ENCODE peak calls at places on chromosomes 2 and 18, in seven cellular contexts. T is K562, V is uterus, K is tibial nerve, S is A549, Q is transverse colon, J is adrenal gland. F is an unnamed sample.

GRCh38 chr2:42116195-42117181 is 52.7 kb upstream of the EML4 start:
- DNase-seq in T (no peak), V (no peak), K (no peak), S (no peak), Q (no peak), J (no peak), F (no peak)

GRCh38 chr18:78767648-78768071 is 212.0 kb upstream of the SALL3 start:
- DNase-seq in T (no peak), V (no peak), K (no peak), S (no peak), Q (no peak), J (no peak), F (no peak)

GRCh38 chr2:176424756-176425155 is 155.5 kb downstream of the MTX2 start:
- DNase-seq in T (no peak), V (no peak), K (no peak), S (no peak), Q (no peak), J (no peak), F (no peak)

GRCh38 chr2:218717262-218717661 is 6.6 kb downstream of the TTLL4 start:
- DNase-seq in T (no peak), V (no peak), K (no peak), S (no peak), Q (no peak), J (no peak), F (peak)

GRCh38 chr2:71756280-71756906 is 303.0 kb downstream of the DYSF start:
- DNase-seq in T (no peak), V (no peak), K (no peak), S (no peak), Q (no peak), J (no peak), F (no peak)

GRCh38 chr2:237691200-237691907 is 64.0 kb downstream of the LRRFIP1 start:
- DNase-seq in T (no peak), V (no peak), K (no peak), S (peak), Q (peak), J (peak), F (peak)

GRCh38 chr2:106644623-106645022 is 157.5 kb downstream of the CD8B2 start:
- DNase-seq in T (no peak), V (no peak), K (no peak), S (no peak), Q (no peak), J (no peak), F (no peak)

GRCh38 chr2:39772086-39772811 is 6.8 kb downstream of the THUMPD2 start:
- DNase-seq in T (no peak), V (no peak), K (no peak), S (no peak), Q (no peak), J (no peak), F (peak)

GRCh38 chr2:112342067-112342466 is 66.7 kb downstream of the ZC3H6 start:
- DNase-seq in T (no peak), V (no peak), K (no peak), S (no peak), Q (no peak), J (no peak), F (no peak)

GRCh38 chr2:144133881-144134280 is 386.0 kb downstream of the ZEB2 start:
- DNase-seq in T (no peak), V (no peak), K (no peak), S (peak), Q (no peak), J (no peak), F (peak)

GRCh38 chr2:129709956-129710598 is 269.4 kb upstream of the RAB6C start:
- DNase-seq in T (no peak), V (no peak), K (no peak), S (no peak), Q (no peak), J (no peak), F (no peak)

GRCh38 chr2:173354073-173354600 is 535 bp upstream of the CDCA7 start:
- DNase-seq in T (no peak), V (no peak), K (no peak), S (peak), Q (no peak), J (no peak), F (no peak)
- TF ChIP-seq POLR2A in T (no peak), V (no peak), K (no peak), S (no peak), Q (no peak), J (no peak), F (no peak)

DNA sequence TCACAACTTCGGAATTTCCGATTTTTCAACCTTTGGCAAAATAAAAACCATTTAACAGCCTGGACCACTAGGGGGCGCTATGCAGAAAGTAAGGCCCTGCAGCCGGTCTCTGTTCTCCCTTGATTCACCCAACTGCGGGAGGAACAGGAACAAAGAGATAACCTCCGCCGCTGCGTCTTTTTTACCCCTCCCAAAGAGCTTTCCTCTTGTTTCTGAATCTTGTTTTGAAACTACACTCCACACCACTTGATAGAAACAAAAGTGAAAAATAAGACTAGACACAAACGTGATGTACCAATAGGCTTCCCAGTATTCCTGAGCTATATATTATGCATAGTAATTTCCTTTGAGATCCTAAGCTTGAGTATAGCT is 231.2 kb downstream of the MYO3B start:
- DNase-seq in T (peak), V (peak), K (peak), S (peak), Q (peak), J (peak), F (peak)
- TF ChIP-seq POLR2A in T (no peak), V (no peak), K (no peak), S (no peak), Q (no peak), J (no peak), F (no peak)

GRCh38 chr2:134676960-134677359 is 41.8 kb downstream of the TMEM163 start:
- DNase-seq in T (no peak), V (no peak), K (no peak), S (no peak), Q (no peak), J (no peak), F (no peak)
- TF ChIP-seq POLR2A in T (no peak), V (no peak), K (no peak), S (no peak), Q (no peak), J (no peak), F (no peak)

GRCh38 chr2:190980630-190981214 is 33.2 kb downstream of the STAT1 start:
- DNase-seq in T (no peak), V (no peak), K (no peak), S (no peak), Q (no peak), J (no peak), F (no peak)

GRCh38 chr2:190978389-190979053 is 35.5 kb downstream of the STAT1 start:
- DNase-seq in T (no peak), V (no peak), K (no peak), S (no peak), Q (no peak), J (no peak), F (no peak)

GRCh38 chr2:190981733-190982132 is 32.2 kb downstream of the STAT1 start:
- DNase-seq in T (no peak), V (no peak), K (no peak), S (no peak), Q (no peak), J (no peak), F (no peak)

GRCh38 chr2:190982263-190983034 is 31.5 kb downstream of the STAT1 start:
- DNase-seq in T (no peak), V (no peak), K (no peak), S (no peak), Q (no peak), J (no peak), F (no peak)

GRCh38 chr2:190979906-190980629 is 33.9 kb downstream of the STAT1 start:
- DNase-seq in T (no peak), V (peak), K (peak), S (no peak), Q (peak), J (peak), F (no peak)
- TF ChIP-seq POLR2A in T (no peak), V (no peak), K (no peak), S (no peak), Q (no peak), J (no peak), F (no peak)

GRCh38 chr2:27442282-27442980 is at the start of gene KRTCAP3:
- DNase-seq in T (peak), V (no peak), K (no peak), S (no peak), Q (peak), J (no peak), F (peak)
- TF ChIP-seq POLR2A in T (no peak), V (peak), K (no peak), S (no peak), Q (peak), J (no peak), F (no peak)

GRCh38 chr18:22167471-22168151 is 1.8 kb upstream of the GATA6 start:
- DNase-seq in T (no peak), V (peak), K (no peak), S (peak), Q (peak), J (peak), F (no peak)
- TF ChIP-seq POLR2A in T (no peak), V (peak), K (no peak), S (no peak), Q (peak), J (no peak), F (no peak)

DNA sequence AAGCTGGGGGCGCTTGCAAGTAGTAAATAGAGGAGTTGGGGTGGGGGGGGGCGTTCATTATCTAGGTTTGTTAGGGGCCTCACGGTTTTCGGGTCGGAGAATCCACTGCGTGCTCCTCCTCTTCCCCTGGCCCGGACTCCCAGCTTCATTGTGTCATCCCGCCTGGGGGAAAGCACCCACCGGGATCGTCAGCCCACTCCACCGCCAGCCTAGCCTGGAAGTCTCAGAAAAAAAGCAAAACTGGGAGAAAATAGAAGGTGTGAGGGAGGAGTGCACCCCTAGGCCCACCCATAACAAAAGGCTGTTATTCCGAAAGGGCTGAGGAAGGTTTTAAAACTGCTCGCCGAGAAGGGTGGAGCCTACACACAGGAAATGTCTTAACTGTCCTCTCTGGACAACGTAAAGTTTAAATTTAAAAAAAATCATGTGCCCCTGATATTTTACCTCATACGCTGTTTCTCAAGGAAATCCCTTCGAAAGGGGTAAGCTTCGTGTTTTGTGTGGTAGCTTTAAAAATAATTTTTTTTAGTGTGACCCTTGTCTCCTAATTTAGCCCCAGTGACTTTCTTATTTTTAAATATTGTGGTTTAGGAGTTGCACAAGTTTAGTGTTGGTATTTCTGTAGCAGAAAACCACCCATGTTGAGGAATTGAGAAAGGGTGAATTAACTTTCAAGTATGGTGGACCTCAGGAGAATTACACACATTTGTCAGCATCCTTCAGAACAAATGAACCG is 104.2 kb downstream of the SPTBN1 start:
- DNase-seq in T (peak), V (peak), K (peak), S (peak), Q (peak), J (peak), F (peak)
- TF ChIP-seq POLR2A in T (peak), V (no peak), K (no peak), S (no peak), Q (peak), J (no peak), F (no peak)

GRCh38 chr2:206597716-206598218 is 44.5 kb upstream of the FAM237A start:
- DNase-seq in T (no peak), V (no peak), K (no peak), S (no peak), Q (no peak), J (no peak), F (no peak)
- TF ChIP-seq POLR2A in T (no peak), V (no peak), K (no peak), S (no peak), Q (no peak), J (no peak), F (no peak)

GRCh38 chr18:12990128-12990485 is 1.1 kb upstream of the CEP192 start:
- DNase-seq in T (no peak), V (no peak), K (no peak), S (no peak), Q (no peak), J (no peak), F (no peak)
- TF ChIP-seq POLR2A in T (peak), V (no peak), K (no peak), S (no peak), Q (peak), J (no peak), F (no peak)

F was measured in erythroblast.